ENCODE peak calls at places on chromosomes 4 and X, in five cellular contexts. R is CD4-positive, alpha-beta T cell; F is stimulated activated CD8-positive, alpha-beta memory T cell treated with anti-CD3 and anti-CD28 coated beads, Interleukin-4, amount 100 ng/mL, for 24 hours; P is fibroblast of the conjunctiva; Z is COR-L47. D is an unnamed sample.
A peak's percentile ranks its signal among the peaks of the same experiment; 100 is the strongest.

GRCh38 chr4:128287159-128287870 is at the start of gene PGRMC2:
- DNase-seq in R (peak; percentile 9), F (peak; percentile 1), P (no peak), Z (peak; percentile 65), D (no peak)

GRCh38 chrX:155747520-155747919 is 133.6 kb upstream of the VAMP7 start:
- DNase-seq in R (no peak), F (no peak), P (no peak), Z (no peak), D (no peak)

GRCh38 chrX:132836471-132836870 is 122.0 kb downstream of the HS6ST2 start:
- DNase-seq in R (no peak), F (no peak), P (no peak), Z (no peak), D (no peak)

GRCh38 chr4:25308761-25309160 is 3.8 kb upstream of the ZCCHC4 start:
- DNase-seq in R (no peak), F (no peak), P (no peak), Z (no peak), D (no peak)

GRCh38 chr4:40057540-40058091 is 966 bp downstream of the N4BP2 start:
- DNase-seq in R (peak; percentile 50), F (peak; percentile 28), P (peak; percentile 95), Z (peak; percentile 87), D (peak; percentile 70)

GRCh38 chr4:76579596-76580375 is 144.8 kb downstream of the SHROOM3 start:
- DNase-seq in R (no peak), F (no peak), P (no peak), Z (peak; percentile 86), D (no peak)

GRCh38 chrX:15151267-15152196 is 118.4 kb downstream of the ASB9 start:
- DNase-seq in R (peak; percentile 17), F (no peak), P (no peak), Z (no peak), D (no peak)

GRCh38 chrX:133448512-133449076 is 33.3 kb upstream of the GPC4 start:
- DNase-seq in R (no peak), F (no peak), P (no peak), Z (no peak), D (no peak)

GRCh38 chr4:187085339-187085738 is 361.7 kb upstream of the FAT1 start:
- DNase-seq in R (no peak), F (no peak), P (no peak), Z (no peak), D (no peak)

GRCh38 chrX:19543951-19544359 is 28.6 kb upstream of the MAP3K15 start:
- DNase-seq in R (no peak), F (no peak), P (no peak), Z (no peak), D (no peak)

GRCh38 chrX:43822015-43822414 is 60.2 kb downstream of the MAOB start:
- DNase-seq in R (no peak), F (no peak), P (no peak), Z (no peak), D (no peak)

D was measured in frontal cortex.